ENCODE peak calls at places on chromosome 7, in six cellular contexts. X is GM04503; Y is stimulated activated effector memory CD8-positive, alpha-beta T cell treated with anti-CD3 and anti-CD28 coated beads, Interleukin-12 subunit alpha, Interleukin-12 subunit beta, amount 100 ng/mL, for 72 hours; O is T47D; V is iris pigment epithelial cell; R is aorta. L is an unnamed sample.

GRCh38 chr7:49778731-49779270 is 5.4 kb downstream of the VWC2 start:
- DNase-seq in V (no peak), R (no peak), O (no peak), X (no peak), Y (no peak), L (no peak)

GRCh38 chr7:75914655-75915415 is at the start of gene POR:
- DNase-seq in Y (peak), R (peak), V (peak), X (peak), O (peak), L (no peak)

GRCh38 chr7:21984042-21984441 is 38.3 kb upstream of the CDCA7L start:
- DNase-seq in Y (no peak), O (no peak), R (no peak), X (no peak), V (no peak), L (no peak)

GRCh38 chr7:29322023-29322712 is 127.6 kb downstream of the CHN2 start:
- DNase-seq in X (no peak), Y (no peak), R (no peak), V (no peak), O (no peak), L (no peak)

GRCh38 chr7:138538518-138538917 is 78.5 kb downstream of the TRIM24 start:
- DNase-seq in R (no peak), V (peak), O (no peak), Y (no peak), X (peak), L (no peak)

GRCh38 chr7:50771120-50772002 is 11.3 kb downstream of the GRB10 start:
- DNase-seq in Y (no peak), V (no peak), R (no peak), X (no peak), O (peak), L (no peak)

GRCh38 chr7:585229-585711 is 65.6 kb upstream of the PDGFA start:
- DNase-seq in R (peak), O (no peak), X (no peak), V (peak), Y (peak), L (no peak)

GRCh38 chr7:156577645-156578577 is 62.7 kb upstream of the RNF32 start:
- DNase-seq in R (no peak), O (no peak), V (no peak), X (no peak), Y (no peak), L (no peak)

GRCh38 chr7:84100866-84101265 is 93.7 kb downstream of the SEMA3A start:
- DNase-seq in X (no peak), V (peak), O (no peak), Y (no peak), R (no peak), L (no peak)

GRCh38 chr7:92133133-92133736 is 1.0 kb downstream of the CYP51A1 start:
- DNase-seq in X (no peak), O (no peak), Y (no peak), R (no peak), V (no peak), L (no peak)

GRCh38 chr7:146216371-146217041 is 99.9 kb downstream of the CNTNAP2 start:
- DNase-seq in V (no peak), R (no peak), O (no peak), Y (no peak), X (no peak), L (no peak)

GRCh38 chr7:95693551-95694333 is 78.6 kb upstream of the DYNC1I1 start:
- DNase-seq in X (no peak), V (peak), Y (no peak), R (no peak), O (no peak), L (no peak)

GRCh38 chr7:146656988-146657387 is 540.4 kb downstream of the CNTNAP2 start:
- DNase-seq in Y (no peak), R (no peak), O (no peak), V (no peak), X (no peak), L (no peak)

GRCh38 chr7:138838166-138838565 is 40.2 kb upstream of the ATP6V0A4 start:
- DNase-seq in V (no peak), R (no peak), X (no peak), Y (no peak), O (no peak), L (no peak)

GRCh38 chr7:155644971-155645509 is 579 bp downstream of the RBM33 start:
- DNase-seq in V (peak), R (no peak), X (no peak), O (peak), Y (peak), L (no peak)

GRCh38 chr7:73681031-73681430 is 2.2 kb downstream of the DNAJC30 start:
- DNase-seq in Y (no peak), X (no peak), R (no peak), V (peak), O (no peak), L (no peak)

GRCh38 chr7:6161463-6162330 is 110.7 kb downstream of the CYTH3 start:
- DNase-seq in Y (no peak), R (no peak), X (no peak), V (no peak), O (no peak), L (no peak)

GRCh38 chr7:43569424-43569823 is 13.5 kb upstream of the STK17A start:
- DNase-seq in X (no peak), Y (no peak), V (peak), O (no peak), R (no peak), L (peak)

GRCh38 chr7:42522227-42522991 is 285.4 kb upstream of the GLI3 start:
- DNase-seq in V (peak), X (no peak), O (no peak), Y (no peak), R (no peak), L (no peak)

GRCh38 chr7:131546583-131547111 is 9.8 kb downstream of the PODXL start:
- DNase-seq in O (no peak), Y (peak), X (no peak), R (no peak), V (no peak), L (no peak)

GRCh38 chr7:117004899-117005298 is 51.6 kb downstream of the ST7 start:
- DNase-seq in Y (no peak), X (no peak), R (no peak), V (peak), O (no peak), L (no peak)

GRCh38 chr7:36473454-36474282 is 84.0 kb downstream of the ANLN start:
- DNase-seq in O (no peak), R (peak), V (no peak), X (no peak), Y (peak), L (no peak)

GRCh38 chr7:604884-605531 is 85.4 kb upstream of the PDGFA start:
- DNase-seq in V (no peak), O (no peak), X (no peak), R (peak), Y (peak), L (no peak)

GRCh38 chr7:149109969-149110368 is 16.2 kb downstream of the ZNF425 start:
- DNase-seq in X (no peak), V (peak), R (no peak), Y (no peak), O (no peak), L (no peak)

GRCh38 chr7:92634924-92635519 is 44.8 kb upstream of the FAM133B start:
- DNase-seq in V (peak), R (no peak), X (peak), O (no peak), Y (no peak), L (peak)

GRCh38 chr7:45184326-45185027 is 26.9 kb downstream of the RAMP3 start:
- DNase-seq in X (no peak), R (no peak), Y (no peak), O (no peak), V (no peak), L (no peak)

GRCh38 chr7:148699772-148700629 is 1.3 kb downstream of the CUL1 start:
- DNase-seq in O (no peak), Y (no peak), R (no peak), X (no peak), V (peak), L (no peak)

GRCh38 chr7:25770670-25771069 is 381.3 kb upstream of the NFE2L3 start:
- DNase-seq in Y (no peak), O (no peak), V (no peak), X (no peak), R (no peak), L (no peak)

GRCh38 chr7:92422926-92423325 is 24.4 kb upstream of the GATAD1 start:
- DNase-seq in V (no peak), O (no peak), X (no peak), Y (no peak), R (no peak), L (no peak)

GRCh38 chr7:114243019-114243507 is 171.6 kb upstream of the FOXP2 start:
- DNase-seq in V (peak), X (no peak), O (no peak), Y (no peak), R (no peak), L (no peak)

GRCh38 chr7:3544202-3544601 is 243.2 kb downstream of the SDK1 start:
- DNase-seq in O (no peak), R (no peak), Y (no peak), V (no peak), X (no peak), L (no peak)

GRCh38 chr7:115844857-115845256 is 185.7 kb downstream of the TFEC start:
- DNase-seq in X (no peak), V (peak), O (no peak), Y (no peak), R (no peak), L (no peak)

GRCh38 chr7:44978511-44979366 is at the start of gene MYO1G:
- DNase-seq in Y (peak), R (peak), X (no peak), O (no peak), V (no peak), L (no peak)

GRCh38 chr7:149620961-149621360 is 123.4 kb upstream of the ZNF746 start:
- DNase-seq in X (no peak), V (no peak), Y (peak), R (no peak), O (no peak), L (no peak)

GRCh38 chr7:106085015-106085414 is 27.1 kb downstream of the SYPL1 start:
- DNase-seq in V (no peak), X (no peak), R (no peak), O (no peak), Y (no peak), L (no peak)

GRCh38 chr7:36224916-36225858 is 72.1 kb downstream of the EEPD1 start:
- DNase-seq in X (no peak), O (no peak), V (no peak), R (no peak), Y (no peak), L (no peak)